ENCODE peak calls at places on chromosomes 6 and 20, in six cellular contexts. I is PC-3, L is foreskin fibroblast, A is IMR-90, N is HFF-Myc, M is HepG2. Y is an unnamed sample.
A peak's percentile ranks its signal among the peaks of the same experiment; 100 is the strongest.

GRCh38 chr6:111256646-111257045 is 169.3 kb downstream of the SLC16A10 start:
- DNase-seq in A (no peak), M (peak; percentile 42), N (no peak), I (peak; percentile 19), L (peak; percentile 11), Y (no peak)

GRCh38 chr6:14881399-14881798 is 364.5 kb upstream of the JARID2 start:
- DNase-seq in L (peak; percentile 77), I (peak; percentile 79), N (peak; percentile 61), M (no peak), A (peak; percentile 87), Y (peak; percentile 40)

GRCh38 chr6:14965340-14966102 is 280.3 kb upstream of the JARID2 start:
- DNase-seq in L (peak; percentile 36), N (no peak), I (no peak), A (no peak), M (no peak), Y (no peak)

GRCh38 chr6:142152731-142153130 is 5.7 kb downstream of the VTA1 start:
- DNase-seq in I (peak; percentile 21), L (peak; percentile 76), M (no peak), N (no peak), A (peak; percentile 82), Y (peak; percentile 25)

GRCh38 chr20:44288252-44288651 is 22.8 kb downstream of the FITM2 start:
- DNase-seq in I (no peak), N (no peak), L (no peak), M (peak; percentile 52), A (no peak), Y (no peak)

GRCh38 chr20:41586784-41587183 is 31.4 kb downstream of the CHD6 start:
- DNase-seq in I (no peak), L (no peak), N (no peak), A (no peak), M (no peak), Y (no peak)

GRCh38 chr20:1964659-1965405 is 29.0 kb downstream of the PDYN start:
- DNase-seq in L (peak; percentile 30), A (no peak), I (no peak), N (no peak), M (no peak), Y (no peak)

GRCh38 chr6:16168858-16169257 is 40.0 kb downstream of the MYLIP start:
- DNase-seq in I (peak; percentile 56), N (no peak), M (peak; percentile 32), A (peak; percentile 37), L (peak; percentile 65), Y (no peak)

GRCh38 chr20:49460916-49461315 is 21.6 kb downstream of the KCNB1 start:
- DNase-seq in L (no peak), N (no peak), A (no peak), M (no peak), I (peak; percentile 100), Y (peak; percentile 32)

GRCh38 chr6:26576929-26577719 is 19.6 kb upstream of the ABT1 start:
- DNase-seq in A (peak; percentile 88), M (peak; percentile 75), L (peak; percentile 91), I (peak; percentile 34), N (peak; percentile 88), Y (peak; percentile 81)

GRCh38 chr6:26575494-26575939 is 21.2 kb upstream of the ABT1 start:
- DNase-seq in M (no peak), I (no peak), A (peak; percentile 28), N (peak; percentile 67), L (peak; percentile 65), Y (peak; percentile 65)

GRCh38 chr6:26577720-26578072 is 19.1 kb upstream of the ABT1 start:
- DNase-seq in I (no peak), A (no peak), N (no peak), L (no peak), M (no peak), Y (no peak)

GRCh38 chr6:26578279-26578678 is 18.5 kb upstream of the ABT1 start:
- DNase-seq in I (no peak), L (no peak), M (no peak), A (no peak), N (no peak), Y (no peak)

DNA sequence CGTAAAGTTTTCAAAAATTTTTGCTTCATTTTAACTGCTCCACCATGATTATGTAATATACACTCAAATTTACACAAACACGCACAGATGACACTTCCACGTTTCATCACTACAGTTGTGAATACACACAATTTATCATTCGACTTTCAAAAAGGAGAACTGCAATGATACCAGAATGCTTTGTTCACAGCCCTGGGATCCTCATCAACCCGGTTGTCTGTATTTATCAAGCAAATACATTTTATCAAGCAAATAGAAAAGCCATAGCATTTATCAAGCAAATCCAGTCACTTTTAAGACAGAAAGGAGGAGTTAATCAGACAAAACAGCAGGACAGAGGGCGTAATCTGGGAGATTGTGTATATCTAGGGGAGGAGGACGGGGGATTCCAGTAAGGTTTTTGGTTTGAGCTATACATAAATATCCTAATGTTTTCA is 20.3 kb upstream of the ABT1 start:
- DNase-seq in N (no peak), A (no peak), L (peak; percentile 34), M (no peak), I (no peak), Y (no peak)
- H3K4me3 ChIP-seq in N (peak overlapping the region; percentile 56), A (peak overlapping the region; percentile 6), L (peak overlapping the region; percentile 60), M (peak overlapping the region; percentile 54), I (no peak overlapping the region), Y (peak overlapping the region; percentile 48)

GRCh38 chr6:105750089-105750488 is 336.0 kb upstream of the PRDM1 start:
- DNase-seq in L (no peak), A (no peak), I (no peak), M (no peak), N (no peak), Y (no peak)
- TF ChIP-seq CTCF in L (no peak), A (no peak), I (no peak), M (no peak), N (no peak), Y (no peak)

DNA sequence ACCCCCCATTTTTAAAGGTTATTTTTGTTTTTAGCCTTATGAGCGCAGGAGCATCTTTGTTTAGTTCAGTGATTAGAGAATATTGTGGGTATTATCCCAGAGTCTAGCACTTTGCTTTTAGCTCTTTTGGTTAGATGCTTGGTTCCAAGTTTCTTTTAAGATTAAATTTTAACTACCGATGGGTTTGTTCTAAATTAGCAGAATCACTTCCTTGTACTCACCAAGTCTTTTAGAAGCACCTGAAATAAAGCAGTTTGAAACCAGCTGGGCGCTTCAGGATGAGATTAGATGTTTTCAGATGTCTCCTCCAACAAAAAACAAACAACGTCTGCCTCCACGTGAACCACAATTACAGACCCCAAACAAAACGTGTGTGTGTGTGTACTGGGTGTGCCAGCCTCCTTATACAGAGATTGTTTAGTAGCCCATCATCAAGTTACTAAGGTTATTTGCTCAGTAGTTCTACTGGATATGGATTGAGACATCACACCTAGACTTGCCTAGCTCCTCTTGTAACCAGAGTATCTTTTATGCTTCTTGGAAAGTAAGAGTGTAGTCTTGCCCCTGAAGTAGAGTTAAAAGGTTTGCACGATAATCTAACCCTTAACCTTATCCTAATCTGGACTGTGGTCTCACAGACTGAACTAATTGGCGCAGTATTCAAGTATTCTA is 2.2 kb downstream of the DSTN start:
- DNase-seq in I (peak; percentile 36), A (no peak), N (no peak), M (no peak), L (no peak), Y (peak; percentile 50)
- H3K4me3 ChIP-seq in I (peak overlapping the region; percentile 97), A (peak overlapping the region; percentile 22), N (peak overlapping the region; percentile 90), M (no peak overlapping the region), L (peak overlapping the region; percentile 92), Y (peak overlapping the region; percentile 95)

GRCh38 chr6:38234934-38235678 is 404.6 kb downstream of the BTBD9 start:
- DNase-seq in N (no peak), L (no peak), I (no peak), A (no peak), M (no peak), Y (no peak)

GRCh38 chr6:38239719-38240451 is 399.8 kb downstream of the BTBD9 start:
- DNase-seq in A (peak; percentile 72), N (peak; percentile 66), I (peak; percentile 81), L (peak; percentile 79), M (no peak), Y (peak; percentile 29)

GRCh38 chr6:38233161-38233791 is 406.5 kb downstream of the BTBD9 start:
- DNase-seq in N (no peak), M (no peak), L (peak; percentile 76), A (peak; percentile 51), I (peak; percentile 80), Y (peak; percentile 20)

DNA sequence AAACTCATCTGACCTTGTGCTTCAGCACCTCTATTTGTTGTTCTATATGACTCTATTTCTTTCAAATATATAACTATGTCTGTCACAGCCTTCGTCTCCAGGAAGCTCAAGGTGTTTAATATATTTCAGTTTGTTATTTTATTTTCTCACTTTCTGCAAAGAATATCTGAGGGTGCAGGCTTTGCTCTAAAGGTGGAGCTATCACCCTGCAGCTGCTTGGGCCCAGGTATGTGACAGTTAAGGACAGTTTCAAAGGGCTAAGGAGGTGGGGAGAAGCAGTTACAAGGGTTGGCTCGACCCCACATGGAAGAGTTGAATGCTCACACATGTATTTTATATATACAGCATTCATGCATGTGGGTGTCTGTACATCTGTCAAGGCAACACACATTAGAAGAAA is 405.6 kb downstream of the BTBD9 start:
- DNase-seq in N (no peak), M (no peak), I (no peak), L (no peak), A (no peak), Y (no peak)
- TF ChIP-seq CTCF in N (no peak), M (peak; percentile 16), I (peak; percentile 42), L (no peak), A (no peak), Y (no peak)

GRCh38 chr20:50691585-50692552 is 527 bp upstream of the RIPOR3 start:
- DNase-seq in L (peak; percentile 79), N (no peak), I (no peak), A (peak; percentile 69), M (no peak), Y (peak; percentile 69)
- H3K4me3 ChIP-seq in L (peak overlapping the region; percentile 52), N (peak overlapping the region; percentile 46), I (no peak overlapping the region), A (peak overlapping the region; percentile 20), M (no peak overlapping the region), Y (no peak overlapping the region)

GRCh38 chr6:34928695-34929094 is 39.6 kb downstream of the ANKS1A start:
- DNase-seq in N (no peak), M (no peak), I (no peak), L (no peak), A (no peak), Y (no peak)
- TF ChIP-seq CTCF in N (no peak), M (no peak), I (no peak), L (no peak), A (no peak), Y (no peak)

GRCh38 chr20:13348301-13349239 is 127.5 kb downstream of the ISM1 start:
- DNase-seq in A (peak; percentile 26), M (no peak), N (no peak), I (no peak), L (peak; percentile 20), Y (no peak)
- H3K4me3 ChIP-seq in A (peak overlapping the region; percentile 14), M (no peak overlapping the region), N (no peak overlapping the region), I (no peak overlapping the region), L (no peak overlapping the region), Y (no peak overlapping the region)

Y was measured in epithelial cell of esophagus.